ENCODE peak calls at places on chromosome 7, in seven cellular contexts. N is A549, Y is GM12878, T is HepG2, B is HCT116, W is SK-N-SH, M is K562. Z is an unnamed sample.

GRCh38 chr7:50552921-50553320 is 12.3 kb downstream of the DDC start:
- DNase-seq in M (no peak), B (no peak), W (no peak), T (peak; percentile 14), Y (no peak), N (no peak), Z (peak; percentile 46)

GRCh38 chr7:157008206-157009169 is 2.0 kb downstream of the MNX1 start:
- DNase-seq in W (peak; percentile 49), T (no peak), Y (no peak), M (no peak), B (no peak), N (no peak), Z (no peak)

GRCh38 chr7:81321922-81322321 is 403.1 kb upstream of the SEMA3C start:
- DNase-seq in N (no peak), W (no peak), Y (no peak), M (no peak), T (no peak), B (no peak), Z (no peak)

GRCh38 chr7:25665346-25665745 is 437.1 kb upstream of the NPVF start:
- DNase-seq in T (no peak), W (no peak), N (no peak), M (no peak), B (no peak), Y (no peak), Z (no peak)

GRCh38 chr7:73830618-73830871 is 251 bp upstream of the CLDN4 start:
- DNase-seq in Y (no peak), M (no peak), B (no peak), W (no peak), N (no peak), T (no peak), Z (no peak)

GRCh38 chr7:68679456-68680234 is 918.6 kb upstream of the AUTS2 start:
- DNase-seq in T (no peak), B (no peak), W (no peak), Y (no peak), M (no peak), N (no peak), Z (no peak)

GRCh38 chr7:101124376-101125056 is 2.4 kb upstream of the SERPINE1 start:
- DNase-seq in T (peak; percentile 84), Y (no peak), N (peak; percentile 86), W (no peak), M (no peak), B (no peak), Z (peak; percentile 88)

GRCh38 chr7:7703427-7703826 is 15.0 kb downstream of the RPA3 start:
- DNase-seq in B (no peak), T (no peak), N (no peak), M (no peak), Y (no peak), W (no peak), Z (no peak)

GRCh38 chr7:66142334-66142733 is 27.7 kb downstream of the CRCP start:
- DNase-seq in W (no peak), B (no peak), M (no peak), Y (no peak), N (no peak), T (peak; percentile 89), Z (no peak)

GRCh38 chr7:46586406-46586805 is 665.3 kb upstream of the IGFBP3 start:
- DNase-seq in B (no peak), T (no peak), W (no peak), Y (no peak), M (no peak), N (no peak), Z (no peak)

GRCh38 chr7:91634485-91635177 is 245.9 kb downstream of the MTERF1 start:
- DNase-seq in M (no peak), W (no peak), Y (no peak), T (no peak), B (no peak), N (no peak), Z (no peak)

GRCh38 chr7:142562688-142563087 is 186.6 kb upstream of the PRSS1 start:
- DNase-seq in B (no peak), M (no peak), T (no peak), W (no peak), Y (no peak), N (no peak), Z (peak; percentile 46)

GRCh38 chr7:156121956-156122355 is 309.7 kb upstream of the SHH start:
- DNase-seq in W (no peak), B (no peak), N (no peak), M (no peak), T (no peak), Y (no peak), Z (no peak)

GRCh38 chr7:116148108-116148507 is 62.2 kb upstream of the TES start:
- DNase-seq in Y (no peak), N (no peak), T (no peak), W (no peak), M (no peak), B (no peak), Z (no peak)

GRCh38 chr7:40676220-40676619 is 541.4 kb downstream of the SUGCT start:
- DNase-seq in B (no peak), M (no peak), T (no peak), W (no peak), N (no peak), Y (no peak), Z (no peak)

GRCh38 chr7:80775481-80775880 is 137.0 kb downstream of the CD36 start:
- DNase-seq in B (no peak), N (no peak), M (no peak), Y (no peak), T (no peak), W (no peak), Z (no peak)

GRCh38 chr7:35411331-35411730 is 157.4 kb upstream of the TBX20 start:
- DNase-seq in M (no peak), W (no peak), N (no peak), B (no peak), Y (no peak), T (no peak), Z (no peak)

GRCh38 chr7:82257118-82257695 is 186.4 kb downstream of the CACNA2D1 start:
- DNase-seq in T (no peak), B (no peak), W (no peak), N (no peak), Y (no peak), M (no peak), Z (no peak)

GRCh38 chr7:12350971-12351370 is 52.7 kb downstream of the VWDE start:
- DNase-seq in W (no peak), T (no peak), B (no peak), M (no peak), Y (no peak), N (no peak), Z (no peak)

GRCh38 chr7:114629762-114630161 is 215.1 kb downstream of the FOXP2 start:
- DNase-seq in T (no peak), Y (no peak), W (no peak), B (no peak), N (no peak), M (no peak), Z (no peak)

GRCh38 chr7:134602921-134603394 is 43.7 kb upstream of the BPGM start:
- DNase-seq in T (peak; percentile 76), M (no peak), W (no peak), Y (no peak), N (peak; percentile 23), B (no peak), Z (no peak)

DNA sequence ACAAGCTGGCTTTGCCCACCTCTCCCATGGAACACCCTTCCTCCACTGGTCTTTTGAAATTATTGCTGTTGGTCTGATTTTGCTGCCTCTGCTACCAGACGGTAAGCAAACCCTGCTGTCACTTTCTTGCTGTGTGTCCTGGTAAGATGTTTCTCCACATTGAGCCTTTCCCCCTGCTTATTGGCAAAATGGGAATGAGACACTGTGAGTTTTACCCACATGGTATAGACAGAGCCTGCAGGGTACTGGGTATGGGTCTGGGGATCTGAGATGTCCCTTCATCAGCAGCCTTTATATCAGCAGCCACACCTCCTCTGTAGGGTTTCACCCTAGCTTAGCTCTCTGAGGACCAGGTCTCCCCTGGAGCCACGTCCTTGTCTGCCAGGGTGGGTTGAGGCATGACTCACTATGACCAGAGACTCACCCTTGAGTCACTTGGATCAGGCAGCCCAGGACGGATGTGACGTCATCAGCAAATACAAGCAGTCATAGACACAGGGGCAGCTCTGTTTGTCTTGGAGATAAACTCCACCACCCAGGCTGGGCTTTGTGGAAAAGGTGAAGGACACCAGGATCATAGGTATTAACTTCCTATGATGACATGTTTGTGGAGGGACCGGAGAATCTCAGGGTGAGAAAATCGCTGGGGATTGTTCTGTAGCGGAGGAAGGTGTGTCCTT is 17.9 kb upstream of the BAIAP2L1 start:
- DNase-seq in W (peak; percentile 31), B (peak; percentile 99), T (peak; percentile 100), N (peak; percentile 100), M (peak; percentile 77), Y (no peak), Z (peak; percentile 86)
- TF ChIP-seq MAX in W (peak; percentile 32), B (no peak), T (peak; percentile 65), N (peak; percentile 95), M (no peak), Y (no peak), Z (no peak)

GRCh38 chr7:77329466-77330168 is 86.5 kb downstream of the GSAP start:
- DNase-seq in M (no peak), N (no peak), T (no peak), W (no peak), B (no peak), Y (no peak), Z (peak; percentile 13)

GRCh38 chr7:77327932-77328628 is 88.1 kb downstream of the GSAP start:
- DNase-seq in T (no peak), M (no peak), Y (no peak), N (no peak), B (no peak), W (no peak), Z (peak; percentile 40)

GRCh38 chr7:77326131-77326530 is 90.0 kb downstream of the GSAP start:
- DNase-seq in W (no peak), Y (no peak), T (no peak), M (no peak), N (no peak), B (no peak), Z (peak; percentile 47)

GRCh38 chr7:77328669-77329068 is 87.5 kb downstream of the GSAP start:
- DNase-seq in T (no peak), N (no peak), B (no peak), W (no peak), Y (no peak), M (no peak), Z (peak; percentile 58)

GRCh38 chr7:77327067-77327931 is 88.8 kb downstream of the GSAP start:
- DNase-seq in W (peak; percentile 70), Y (no peak), B (no peak), N (no peak), M (no peak), T (peak; percentile 25), Z (peak; percentile 21)
- H3K27ac ChIP-seq in W (no peak overlapping the region), Y (no peak overlapping the region), B (no peak overlapping the region), N (no peak overlapping the region), M (no peak overlapping the region), T (no peak overlapping the region), Z (no peak overlapping the region)

GRCh38 chr7:27190284-27190748 is 5.3 kb upstream of the HOXA11 start:
- DNase-seq in W (no peak), T (no peak), B (no peak), N (no peak), M (no peak), Y (no peak), Z (no peak)
- TF ChIP-seq MAX in W (no peak), T (no peak), B (no peak), N (no peak), M (no peak), Y (no peak), Z (no peak)

DNA sequence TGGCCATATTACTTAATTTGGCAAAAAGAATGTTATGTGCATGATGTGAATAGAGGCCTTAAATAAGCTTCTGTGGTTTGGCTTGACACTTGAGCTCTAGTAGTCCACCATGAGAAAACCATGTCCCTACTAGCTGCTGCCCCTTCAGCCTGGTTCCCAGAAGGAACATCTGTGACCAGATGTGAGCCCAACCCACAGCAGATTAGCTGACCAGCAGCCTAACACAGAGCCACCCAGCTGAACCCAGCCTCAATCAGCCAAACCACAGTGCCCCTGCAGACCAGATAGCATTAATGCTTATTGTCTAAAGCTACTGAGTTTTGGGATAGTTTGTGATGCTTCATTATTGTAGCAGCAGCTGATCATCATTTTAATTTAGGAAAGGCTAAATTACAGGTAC is 16.6 kb downstream of the JAZF1 start:
- DNase-seq in B (no peak), M (no peak), N (no peak), Y (no peak), W (no peak), T (no peak), Z (no peak)
- H3K27ac ChIP-seq in B (no peak overlapping the region), M (no peak overlapping the region), N (no peak overlapping the region), Y (no peak overlapping the region), W (no peak overlapping the region), T (no peak overlapping the region), Z (no peak overlapping the region)

Z was measured in endothelial cell of umbilical vein.